ENCODE peak calls at places on chromosomes 16 and 17, in six cellular contexts. R, F, Y, J, S and L are unnamed samples.

GRCh38 chr17:49691086-49691676 is 13.3 kb upstream of the SPOP start:
- DNase-seq in R (no peak), J (no peak), Y (no peak), F (peak), S (no peak), L (no peak)

GRCh38 chr17:44865921-44866320 is 18.2 kb downstream of the HIGD1B start:
- DNase-seq in Y (no peak), F (no peak), R (no peak), S (no peak), J (no peak), L (no peak)

GRCh38 chr16:3045758-3046505 is 429 bp upstream of the MMP25 start:
- DNase-seq in J (no peak), Y (peak), S (no peak), R (no peak), F (no peak), L (no peak)

GRCh38 chr16:75402821-75403475 is 30.4 kb downstream of the CFDP1 start:
- DNase-seq in S (no peak), R (peak), F (no peak), Y (no peak), J (peak), L (no peak)

GRCh38 chr17:3886776-3887175 is 6.1 kb downstream of the CAMKK1 start:
- DNase-seq in S (no peak), F (no peak), J (peak), R (no peak), Y (no peak), L (no peak)

GRCh38 chr17:16484445-16485169 is 7.4 kb downstream of the LRRC75A start:
- DNase-seq in J (no peak), Y (peak), F (no peak), R (no peak), S (no peak), L (no peak)

GRCh38 chr16:85425061-85425662 is 188.0 kb upstream of the GSE1 start:
- DNase-seq in R (peak), J (no peak), S (peak), Y (no peak), F (no peak), L (peak)

GRCh38 chr16:4696905-4697866 is 3.8 kb downstream of the NUDT16L1 start:
- DNase-seq in J (no peak), Y (peak), S (no peak), F (no peak), R (no peak), L (no peak)

GRCh38 chr17:5871666-5872065 is 198.5 kb upstream of the WSCD1 start:
- DNase-seq in R (no peak), Y (no peak), F (no peak), S (no peak), J (no peak), L (no peak)

GRCh38 chr16:83470406-83470805 is 337.4 kb upstream of the HSBP1 start:
- DNase-seq in F (no peak), J (no peak), R (no peak), S (no peak), Y (no peak), L (no peak)

GRCh38 chr16:29757950-29758466 is 12.2 kb upstream of the C16orf54 start:
- DNase-seq in F (no peak), Y (no peak), J (no peak), R (no peak), S (no peak), L (no peak)

GRCh38 chr17:38852771-38853291 is 690 bp downstream of the RPL23 start:
- DNase-seq in S (no peak), J (no peak), F (no peak), R (no peak), Y (no peak), L (no peak)

GRCh38 chr16:89308391-89309333 is 91.2 kb downstream of the ZNF778 start:
- DNase-seq in S (no peak), F (no peak), R (peak), J (peak), Y (peak), L (peak)

GRCh38 chr16:89330177-89330856 is 112.8 kb downstream of the ZNF778 start:
- DNase-seq in Y (peak), R (peak), J (no peak), S (no peak), F (no peak), L (peak)

GRCh38 chr16:84700518-84701277 is 898 bp downstream of the USP10 start:
- DNase-seq in Y (peak), S (no peak), R (peak), J (peak), F (no peak), L (no peak)

GRCh38 chr17:80441133-80441578 is 26.2 kb downstream of the ENDOV start:
- DNase-seq in F (no peak), J (no peak), S (peak), R (peak), Y (peak), L (peak)

GRCh38 chr16:2741168-2741567 is 11.3 kb upstream of the SRRM2 start:
- DNase-seq in S (no peak), R (no peak), J (no peak), Y (no peak), F (no peak), L (no peak)

GRCh38 chr17:5418858-5419355 is 555 bp downstream of the NUP88 start:
- DNase-seq in J (peak), F (no peak), Y (no peak), S (no peak), R (peak), L (no peak)

GRCh38 chr17:45824901-45825492 is 19.7 kb upstream of the SPPL2C start:
- DNase-seq in R (no peak), S (no peak), J (no peak), Y (no peak), F (no peak), L (no peak)

GRCh38 chr16:14483819-14484385 is 146.2 kb downstream of the PARN start:
- DNase-seq in R (no peak), S (no peak), Y (no peak), J (no peak), F (no peak), L (no peak)

GRCh38 chr16:60929-61878 is 7.6 kb downstream of the SNRNP25 start:
- DNase-seq in F (no peak), S (no peak), J (no peak), R (no peak), Y (no peak), L (no peak)

GRCh38 chr16:22328081-22328725 is 31.0 kb downstream of the POLR3E start:
- DNase-seq in J (no peak), R (no peak), S (no peak), Y (no peak), F (no peak), L (no peak)

GRCh38 chr16:66588981-66589713 is 9.9 kb downstream of the CMTM2 start:
- DNase-seq in Y (peak), S (peak), F (no peak), R (peak), J (peak), L (no peak)

GRCh38 chr17:67456889-67457288 is 79.8 kb downstream of the PITPNC1 start:
- DNase-seq in J (no peak), Y (peak), R (no peak), F (no peak), S (peak), L (no peak)

GRCh38 chr17:73814070-73814469 is 169.8 kb upstream of the SDK2 start:
- DNase-seq in R (no peak), S (no peak), J (no peak), Y (peak), F (no peak), L (no peak)

GRCh38 chr16:81697321-81697885 is 81.7 kb upstream of the PLCG2 start:
- DNase-seq in R (peak), J (peak), S (peak), Y (peak), F (no peak), L (peak)

GRCh38 chr16:51763072-51763658 is 612.1 kb upstream of the SALL1 start:
- DNase-seq in Y (peak), S (no peak), R (no peak), F (no peak), J (no peak), L (no peak)

GRCh38 chr17:80959330-80960036 is 32.2 kb upstream of the CHMP6 start:
- DNase-seq in Y (no peak), J (no peak), R (peak), F (peak), S (no peak), L (peak)

GRCh38 chr17:2909164-2909852 is 113.1 kb downstream of the RAP1GAP2 start:
- DNase-seq in Y (no peak), J (peak), F (no peak), S (no peak), R (no peak), L (no peak)

GRCh38 chr17:74663566-74663965 is 40.0 kb upstream of the CD300E start:
- DNase-seq in R (no peak), S (no peak), F (no peak), Y (no peak), J (no peak), L (no peak)

GRCh38 chr17:50681260-50682200 is 26.2 kb downstream of the ANKRD40 start:
- DNase-seq in Y (no peak), R (peak), J (peak), F (no peak), S (no peak), L (no peak)

GRCh38 chr17:15257316-15257925 is 7.7 kb downstream of the PMP22 start:
- DNase-seq in J (peak), F (peak), S (peak), R (peak), Y (peak), L (peak)

GRCh38 chr17:17978481-17979424 is 6.1 kb downstream of the DRC3 start:
- DNase-seq in Y (no peak), J (no peak), S (no peak), F (no peak), R (no peak), L (no peak)

GRCh38 chr16:67237396-67238277 is 9.6 kb downstream of the FHOD1 start:
- DNase-seq in Y (no peak), R (no peak), J (no peak), F (no peak), S (no peak), L (no peak)

GRCh38 chr16:50989047-50989446 is 162.0 kb downstream of the SALL1 start:
- DNase-seq in Y (no peak), J (no peak), R (no peak), F (no peak), S (no peak), L (no peak)

GRCh38 chr16:17571499-17572093 is 100.8 kb upstream of the XYLT1 start:
- DNase-seq in S (no peak), F (no peak), J (peak), R (no peak), Y (no peak), L (no peak)

GRCh38 chr17:63927464-63928171 is 4.5 kb downstream of the CD79B start:
- DNase-seq in J (no peak), Y (no peak), F (no peak), R (no peak), S (no peak), L (no peak)

GRCh38 chr17:31538080-31538762 is 146.7 kb downstream of the RAB11FIP4 start:
- DNase-seq in R (no peak), Y (no peak), S (no peak), F (no peak), J (no peak), L (no peak)

GRCh38 chr17:41524261-41524660 is 3.8 kb downstream of the KRT19 start:
- DNase-seq in S (no peak), F (no peak), R (no peak), J (peak), Y (no peak), L (no peak)

GRCh38 chr17:44672479-44673093 is 16.3 kb downstream of the MEIOC start:
- DNase-seq in J (peak), R (no peak), Y (no peak), S (no peak), F (no peak), L (no peak)

DNA sequence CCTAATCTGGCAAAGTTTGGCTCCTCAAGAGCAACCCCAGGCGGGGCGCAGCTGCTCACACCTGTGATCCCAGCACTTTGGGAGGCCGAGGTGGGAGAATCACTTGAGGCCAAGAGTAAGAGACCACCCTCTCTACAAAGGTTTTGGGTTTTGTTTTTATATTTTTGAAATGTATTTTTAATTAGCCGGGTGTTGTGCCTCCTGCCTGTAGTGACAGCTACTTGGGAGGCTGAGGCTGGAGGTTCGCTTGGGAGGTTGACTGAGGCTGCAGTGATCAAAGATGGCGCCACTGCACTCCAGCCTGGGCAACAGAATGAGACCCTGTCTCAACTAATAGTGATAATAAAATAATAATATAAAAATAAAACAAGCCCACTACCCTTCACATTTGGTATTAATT is 756 bp upstream of the USP7 start:
- DNase-seq in R (no peak), Y (no peak), S (no peak), J (no peak), F (no peak), L (no peak)
- H3K27ac ChIP-seq in R (peak), Y (no peak), S (peak), J (peak), F (peak), L (peak)

GRCh38 chr17:68819465-68819864 is 135.7 kb downstream of the ABCA8 start:
- DNase-seq in J (no peak), F (no peak), S (no peak), R (no peak), Y (no peak), L (no peak)
- H3K4me3 ChIP-seq in J (no peak), F (no peak), S (no peak), R (no peak), Y (no peak), L (no peak)

GRCh38 chr16:68732068-68732680 is 4.9 kb upstream of the CDH1 start:
- DNase-seq in R (peak), F (no peak), S (no peak), J (peak), Y (peak), L (no peak)
- H3K27ac ChIP-seq in R (peak), F (no peak), S (no peak), J (peak), Y (no peak), L (no peak)

GRCh38 chr17:47229535-47230443 is 20.6 kb downstream of the MYL4 start:
- DNase-seq in J (peak), F (peak), R (peak), Y (peak), S (peak), L (peak)
- H3K4me3 ChIP-seq in J (no peak), F (peak), R (no peak), Y (no peak), S (no peak), L (peak)

DNA sequence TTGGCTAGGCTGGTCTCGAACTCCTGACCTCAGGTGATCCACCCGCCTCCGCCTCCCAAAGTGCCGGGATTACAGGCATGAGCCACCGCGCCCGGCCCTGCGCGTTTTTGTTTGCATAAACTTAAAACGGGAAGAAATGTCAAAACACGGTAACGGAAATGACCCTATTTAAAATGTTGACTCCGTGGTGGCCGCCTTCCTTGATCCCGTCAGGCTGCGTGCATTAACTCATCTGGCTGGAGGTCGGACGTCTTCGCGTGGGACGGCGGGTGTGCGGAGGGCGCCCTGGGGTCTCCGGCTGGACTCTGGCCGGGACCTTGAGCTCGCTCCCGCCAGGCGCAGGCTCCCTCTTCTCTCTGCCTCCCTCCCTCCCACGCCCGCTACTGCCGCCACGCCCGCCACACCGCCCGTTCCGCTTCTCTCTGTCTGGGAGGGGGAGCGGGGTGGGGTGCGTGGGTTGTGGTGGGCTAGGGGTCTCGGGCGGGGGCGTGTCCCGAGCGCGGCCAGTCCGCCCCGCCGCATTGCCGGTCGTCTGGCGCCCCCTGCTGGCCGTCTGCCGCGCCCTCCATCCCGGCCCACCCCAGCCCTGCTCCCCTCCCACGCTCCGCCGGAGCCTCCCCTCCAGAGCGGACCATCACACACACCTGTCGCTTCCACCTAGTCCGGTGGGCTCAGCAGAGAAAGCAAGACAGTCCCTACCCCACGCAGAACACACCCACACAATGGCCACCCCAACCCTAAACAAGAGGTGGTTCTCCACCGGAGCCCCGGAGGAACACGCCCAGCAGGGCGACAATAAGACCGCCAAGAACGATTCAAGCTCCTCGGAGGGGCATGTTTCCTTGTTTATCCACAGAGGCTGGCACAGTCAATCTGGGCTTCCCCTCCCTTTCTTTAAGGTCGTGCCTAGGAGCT is 1.2 kb upstream of the CCDC42 start:
- DNase-seq in J (peak), Y (peak), F (peak), S (peak), R (peak), L (peak)
- H3K27ac ChIP-seq in J (peak), Y (no peak), F (peak), S (peak), R (peak), L (peak)

GRCh38 chr16:72996291-72997062 is 51.5 kb downstream of the ZFHX3 start:
- DNase-seq in Y (no peak), S (no peak), R (peak), F (no peak), J (no peak), L (no peak)

GRCh38 chr16:73002836-73003235 is 45.1 kb downstream of the ZFHX3 start:
- DNase-seq in S (no peak), F (no peak), J (no peak), Y (no peak), R (no peak), L (no peak)

GRCh38 chr16:72997141-72997542 is 50.8 kb downstream of the ZFHX3 start:
- DNase-seq in F (no peak), J (no peak), Y (no peak), S (no peak), R (peak), L (no peak)

GRCh38 chr16:72999541-73000019 is 48.3 kb downstream of the ZFHX3 start:
- DNase-seq in Y (no peak), J (no peak), F (no peak), S (no peak), R (no peak), L (no peak)

GRCh38 chr16:73000020-73000906 is 47.7 kb downstream of the ZFHX3 start:
- DNase-seq in R (peak), Y (no peak), F (no peak), S (no peak), J (peak), L (peak)
- H3K4me3 ChIP-seq in R (no peak), Y (no peak), F (peak), S (no peak), J (no peak), L (peak)

DNA sequence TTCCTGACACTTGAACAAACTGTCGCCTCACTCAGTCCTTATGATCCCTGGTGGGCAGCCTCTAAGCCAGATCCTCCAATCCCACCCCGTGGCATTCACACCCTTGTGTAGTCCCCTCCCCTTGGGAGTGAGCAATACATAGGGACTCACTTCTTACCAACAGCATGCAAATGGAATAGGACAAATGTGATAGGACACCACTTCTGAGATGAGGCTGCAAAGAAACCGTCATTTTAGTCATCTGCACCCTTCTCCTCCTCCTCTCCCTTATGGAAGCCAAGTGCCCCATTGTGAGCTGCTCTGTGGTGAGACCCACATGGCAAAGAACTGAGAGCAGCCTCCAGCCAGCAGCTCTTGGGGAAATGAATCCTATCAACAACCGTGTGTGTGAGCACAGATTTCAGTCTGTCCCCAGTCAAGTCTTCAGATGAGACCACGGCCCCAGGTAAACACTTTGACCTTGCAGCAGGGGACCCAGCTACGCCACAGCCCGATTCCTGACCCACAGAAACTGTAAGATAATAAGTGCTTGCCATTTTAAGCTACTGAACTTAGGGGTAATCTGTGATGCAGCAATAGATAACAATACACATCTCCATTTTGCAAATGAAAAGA is 46.9 kb downstream of the ZFHX3 start:
- DNase-seq in J (no peak), S (no peak), Y (no peak), R (peak), F (no peak), L (no peak)
- H3K27ac ChIP-seq in J (no peak), S (no peak), Y (peak), R (peak), F (peak), L (peak)

GRCh38 chr17:40500709-40501108 is 714 bp downstream of the TNS4 start:
- DNase-seq in S (no peak), F (no peak), J (no peak), R (no peak), Y (peak), L (no peak)

GRCh38 chr17:40500190-40500589 is 1.2 kb downstream of the TNS4 start:
- DNase-seq in J (no peak), Y (peak), S (no peak), F (no peak), R (no peak), L (no peak)

GRCh38 chr17:40503154-40503553 is 1.7 kb upstream of the TNS4 start:
- DNase-seq in R (no peak), S (no peak), F (no peak), Y (no peak), J (no peak), L (no peak)

GRCh38 chr17:40502716-40503115 is 1.3 kb upstream of the TNS4 start:
- DNase-seq in Y (peak), J (no peak), S (no peak), F (no peak), R (no peak), L (no peak)

GRCh38 chr17:40501499-40501911 is at the start of gene TNS4:
- DNase-seq in J (peak), S (no peak), Y (peak), F (no peak), R (no peak), L (no peak)
- H3K4me3 ChIP-seq in J (no peak), S (no peak), Y (no peak), F (no peak), R (no peak), L (no peak)